ENCODE peak calls at places on chromosomes 11 and 22, in five cellular contexts. D, N, G, A and X are unnamed samples.

GRCh38 chr11:8252388-8252787 is 11.3 kb downstream of the LMO1 start:
- DNase-seq in D (no peak), A (no peak), N (no peak), G (no peak), X (no peak)

GRCh38 chr11:61059260-61059752 is 43.0 kb upstream of the CD5 start:
- DNase-seq in A (no peak), D (no peak), G (no peak), N (no peak), X (no peak)

GRCh38 chr11:63573881-63574855 is 11.0 kb upstream of the PLAAT2 start:
- DNase-seq in N (no peak), A (peak), G (peak), D (no peak), X (no peak)

GRCh38 chr11:130163346-130164220 is 4.0 kb downstream of the ST14 start:
- DNase-seq in G (no peak), N (no peak), D (no peak), A (no peak), X (no peak)

GRCh38 chr22:24810043-24810749 is 4.2 kb downstream of the SGSM1 start:
- DNase-seq in A (no peak), N (no peak), G (peak), D (peak), X (no peak)

GRCh38 chr11:1878134-1879031 is 13.3 kb downstream of the PRR33 start:
- DNase-seq in N (no peak), D (no peak), G (no peak), A (no peak), X (no peak)

GRCh38 chr22:39317756-39318506 is 1.5 kb downstream of the RPL3 start:
- DNase-seq in G (peak), D (no peak), N (no peak), A (no peak), X (no peak)

GRCh38 chr11:118908931-118909618 is 16.7 kb downstream of the BCL9L start:
- DNase-seq in D (no peak), A (no peak), N (no peak), G (peak), X (no peak)

GRCh38 chr22:29344137-29344536 is 28.6 kb upstream of the RASL10A start:
- DNase-seq in D (no peak), N (no peak), A (no peak), G (no peak), X (peak)

GRCh38 chr22:31206896-31207687 is 5.0 kb upstream of the LIMK2 start:
- DNase-seq in N (no peak), G (no peak), A (no peak), D (no peak), X (no peak)

GRCh38 chr22:27327497-27327896 is 474.1 kb downstream of the MN1 start:
- DNase-seq in N (peak), A (no peak), D (no peak), G (no peak), X (no peak)

GRCh38 chr11:134577801-134578200 is 165.8 kb upstream of the B3GAT1 start:
- DNase-seq in A (no peak), D (no peak), G (no peak), N (peak), X (no peak)

GRCh38 chr11:8834379-8834778 is 76.6 kb upstream of the AKIP1 start:
- DNase-seq in N (no peak), D (no peak), A (no peak), G (peak), X (no peak)

GRCh38 chr22:29216873-29217666 is 11.4 kb downstream of the EMID1 start:
- DNase-seq in A (no peak), D (no peak), N (no peak), G (no peak), X (peak)

GRCh38 chr22:49768077-49768476 is 59.6 kb downstream of the BRD1 start:
- DNase-seq in N (no peak), A (no peak), D (no peak), G (no peak), X (no peak)

GRCh38 chr11:15826826-15827225 is 529.5 kb downstream of the SOX6 start:
- DNase-seq in D (peak), N (no peak), G (peak), A (no peak), X (no peak)

GRCh38 chr22:23752090-23752691 is 1.3 kb upstream of the ZNF70 start:
- DNase-seq in A (no peak), G (no peak), N (no peak), D (no peak), X (no peak)

GRCh38 chr11:120013325-120014250 is 124.3 kb downstream of the TRIM29 start:
- DNase-seq in G (peak), N (no peak), D (peak), A (no peak), X (no peak)

GRCh38 chr11:70885721-70886305 is 366.6 kb downstream of the SHANK2 start:
- DNase-seq in G (no peak), N (no peak), A (no peak), D (no peak), X (no peak)

GRCh38 chr11:120212926-120213325 is 2.1 kb downstream of the OAF start:
- DNase-seq in N (no peak), G (no peak), D (no peak), A (no peak), X (no peak)

GRCh38 chr11:111585371-111585770 is 16.9 kb upstream of the SIK2 start:
- DNase-seq in G (peak), A (no peak), D (no peak), N (no peak), X (peak)

GRCh38 chr11:111634981-111635705 is 32.9 kb downstream of the SIK2 start:
- DNase-seq in D (no peak), G (peak), N (no peak), A (no peak), X (no peak)

GRCh38 chr11:36792870-36793541 is 195.0 kb upstream of the RAG2 start:
- DNase-seq in G (no peak), N (no peak), D (no peak), A (no peak), X (no peak)
- H3K4me3 ChIP-seq in G (no peak), N (no peak), D (no peak), A (no peak), X (no peak)

GRCh38 chr22:46063861-46064235 is 86.5 kb upstream of the PPARA start:
- DNase-seq in A (no peak), G (no peak), N (no peak), D (no peak), X (no peak)
- H3K4me3 ChIP-seq in A (no peak), G (no peak), N (no peak), D (no peak), X (no peak)

GRCh38 chr11:76700177-76701100 is 29.9 kb upstream of the LRRC32 start:
- DNase-seq in D (no peak), N (no peak), A (no peak), G (peak), X (peak)
- H3K4me3 ChIP-seq in D (no peak), N (no peak), A (no peak), G (no peak), X (peak)

GRCh38 chr11:17385926-17386325 is 2.5 kb downstream of the KCNJ11 start:
- DNase-seq in G (no peak), A (no peak), N (no peak), D (no peak), X (no peak)
- H3K4me3 ChIP-seq in G (no peak), A (no peak), N (peak), D (no peak), X (no peak)

GRCh38 chr11:102138677-102139076 is 28.4 kb downstream of the YAP1 start:
- DNase-seq in N (no peak), G (no peak), A (no peak), D (no peak), X (peak)

GRCh38 chr11:102135256-102135655 is 25.0 kb downstream of the YAP1 start:
- DNase-seq in G (no peak), A (no peak), D (no peak), N (no peak), X (no peak)

GRCh38 chr11:102138223-102138622 is 28.0 kb downstream of the YAP1 start:
- DNase-seq in N (no peak), A (no peak), D (no peak), G (no peak), X (no peak)

GRCh38 chr11:102142333-102142732 is 32.1 kb downstream of the YAP1 start:
- DNase-seq in D (no peak), N (no peak), G (no peak), A (no peak), X (no peak)

GRCh38 chr11:102139081-102139498 is 28.8 kb downstream of the YAP1 start:
- DNase-seq in N (no peak), A (no peak), D (no peak), G (peak), X (peak)
- H3K4me3 ChIP-seq in N (no peak), A (no peak), D (no peak), G (no peak), X (no peak)

DNA sequence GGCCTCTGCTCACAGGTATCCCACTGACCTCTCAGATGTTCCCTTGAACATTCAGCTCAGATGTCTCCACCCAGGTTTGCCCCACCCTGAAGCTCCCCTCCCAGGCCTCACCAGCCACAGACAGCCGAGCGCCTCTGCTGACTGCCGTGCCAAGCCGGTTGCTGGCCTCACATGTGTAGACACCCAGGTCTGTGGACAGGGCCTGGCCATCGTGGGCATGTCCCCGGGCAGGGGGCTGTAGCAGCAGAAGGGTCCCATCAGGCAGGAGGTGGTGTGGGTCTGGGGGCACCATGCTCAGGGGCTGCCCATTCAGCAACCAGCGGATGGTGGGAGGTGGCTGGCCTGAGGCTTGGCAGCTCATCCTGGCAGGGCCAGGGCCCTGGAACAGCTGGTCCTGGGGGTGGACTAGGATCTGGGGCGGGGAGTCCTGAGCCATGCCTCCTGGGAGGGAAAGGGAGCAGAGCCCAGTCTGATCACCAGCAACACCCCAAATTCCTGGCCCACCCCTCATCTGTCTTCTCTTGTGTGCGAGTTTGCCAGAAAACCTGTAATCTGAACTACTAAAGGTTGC is 759 bp downstream of the ROBO4 start:
- DNase-seq in G (no peak), A (no peak), N (no peak), D (no peak), X (no peak)
- H3K4me3 ChIP-seq in G (peak), A (no peak), N (peak), D (no peak), X (no peak)

GRCh38 chr11:128509990-128510389 is 77.4 kb downstream of the ETS1 start:
- DNase-seq in N (no peak), A (no peak), D (no peak), G (no peak), X (no peak)
- H3K4me3 ChIP-seq in N (no peak), A (peak), D (no peak), G (no peak), X (no peak)